ENCODE peak calls at places on chromosomes 1 and 21, in ten cellular contexts. Z, G, D, N, J, T, I, P, O and M are unnamed samples.

GRCh38 chr1:7784492-7785071 is 491 bp downstream of the PER3 start:
- DNase-seq in I (no peak), T (peak), P (no peak), N (peak), D (no peak), G (no peak), O (peak), Z (peak), J (peak), M (no peak)

GRCh38 chr1:27961646-27962221 is 2.0 kb downstream of the XKR8 start:
- DNase-seq in Z (no peak), T (no peak), D (no peak), O (no peak), I (no peak), G (no peak), J (no peak), N (no peak), P (no peak), M (no peak)

GRCh38 chr1:166605137-166605536 is 234.1 kb upstream of the POGK start:
- DNase-seq in D (no peak), O (no peak), N (no peak), Z (no peak), I (no peak), T (no peak), G (no peak), J (no peak), P (no peak), M (no peak)

GRCh38 chr1:24321712-24322635 is 2.8 kb downstream of the GRHL3 start:
- DNase-seq in N (no peak), Z (peak), T (peak), J (peak), G (peak), D (peak), I (peak), P (no peak), O (peak), M (peak)

GRCh38 chr21:35375115-35375514 is 326.0 kb upstream of the RUNX1 start:
- DNase-seq in I (no peak), Z (peak), O (no peak), D (no peak), N (no peak), J (no peak), T (no peak), G (no peak), P (no peak), M (no peak)

GRCh38 chr21:41507521-41508414 is at the start of gene TMPRSS2:
- DNase-seq in D (no peak), J (peak), P (no peak), O (no peak), T (peak), I (peak), N (peak), Z (no peak), G (peak), M (no peak)

GRCh38 chr21:40204956-40205355 is 337.7 kb downstream of the PCP4 start:
- DNase-seq in I (no peak), J (no peak), G (no peak), N (no peak), P (no peak), D (no peak), Z (no peak), O (no peak), T (no peak), M (no peak)

GRCh38 chr1:228088586-228089498 is 6.3 kb downstream of the ARF1 start:
- DNase-seq in J (peak), D (no peak), G (peak), T (peak), N (no peak), P (no peak), O (peak), Z (peak), I (no peak), M (no peak)

GRCh38 chr1:153272186-153272585 is 12.7 kb downstream of the LORICRIN start:
- DNase-seq in N (no peak), G (no peak), T (peak), P (no peak), O (no peak), J (no peak), D (no peak), Z (no peak), I (no peak), M (no peak)

GRCh38 chr21:33458861-33459260 is 20.9 kb downstream of the TMEM50B start:
- DNase-seq in N (no peak), I (no peak), D (no peak), P (no peak), O (no peak), T (no peak), G (no peak), J (no peak), Z (no peak), M (no peak)

DNA sequence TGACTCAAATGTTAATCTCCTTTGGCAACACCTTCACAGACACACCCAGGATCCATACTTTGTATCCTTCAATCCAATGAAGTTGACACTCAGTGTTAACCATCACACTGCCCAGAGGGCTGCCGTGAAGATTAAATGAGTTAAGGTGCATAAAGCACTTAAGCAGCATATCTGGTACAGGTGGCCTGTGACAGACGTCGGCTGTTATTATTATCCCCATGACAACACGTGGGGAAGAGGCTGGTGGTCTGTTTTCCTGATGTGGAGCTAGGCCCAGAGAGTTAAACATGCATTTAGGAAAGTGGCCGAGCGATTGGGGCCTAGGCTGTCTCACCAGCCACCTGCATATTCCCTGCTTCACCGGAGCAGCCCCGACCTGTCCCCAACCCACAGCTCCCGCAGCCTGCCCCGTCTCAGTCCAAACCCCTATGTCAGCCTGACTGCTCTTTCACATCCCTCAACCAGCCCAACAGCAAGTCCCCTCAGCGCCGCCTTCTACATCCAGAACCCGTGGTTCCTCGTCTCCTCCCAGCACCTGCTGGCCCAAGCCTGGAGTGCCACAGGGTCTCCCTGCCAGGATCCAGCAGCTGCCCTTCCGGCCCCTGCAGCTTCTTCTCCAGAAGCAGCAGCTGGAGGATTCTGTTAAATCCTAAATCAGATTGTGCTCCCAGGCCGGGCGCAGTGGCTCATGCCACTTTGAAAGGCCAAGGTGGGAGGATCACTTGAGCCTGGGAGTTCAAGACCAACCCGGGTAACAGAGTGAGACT is 77.9 kb downstream of the FBXO2 start:
- DNase-seq in O (no peak), J (no peak), D (no peak), T (no peak), P (no peak), G (no peak), I (no peak), N (no peak), Z (no peak), M (no peak)
- TF ChIP-seq POLR2A in O (no peak), J (no peak), D (no peak), T (no peak), P (no peak), G (no peak), I (no peak), N (no peak), Z (no peak), M (no peak)

DNA sequence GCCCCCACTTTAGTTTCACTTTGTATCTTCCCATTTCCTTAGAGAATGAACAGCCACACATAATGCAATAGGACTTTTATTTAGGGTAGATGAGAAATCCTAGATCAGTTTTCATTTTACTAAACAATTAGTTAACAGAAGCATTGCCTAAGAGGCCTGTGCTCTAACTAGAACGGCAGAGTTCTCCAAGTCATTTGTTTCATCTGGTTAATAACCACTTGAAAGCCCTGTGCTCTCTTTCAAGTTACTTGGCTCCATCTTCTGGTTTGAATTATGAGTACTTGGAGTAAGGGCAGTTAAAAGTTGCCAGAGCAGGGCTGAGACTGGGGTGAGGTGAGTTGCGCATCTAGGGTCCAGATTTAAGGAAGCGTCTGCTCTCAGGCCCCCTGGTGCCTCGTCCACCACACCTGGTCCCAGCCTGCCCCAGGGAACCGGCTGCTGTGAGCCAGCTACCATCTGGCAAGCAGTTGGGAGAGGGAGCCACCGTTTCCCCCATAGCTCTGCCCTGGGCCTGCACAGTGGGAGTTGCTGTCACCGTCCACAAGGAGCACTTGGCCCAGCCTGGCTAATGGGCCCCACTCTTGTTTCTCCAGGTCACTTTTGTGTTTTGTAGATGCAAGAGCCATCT is 18.1 kb upstream of the SLC44A3 start:
- DNase-seq in O (peak), D (peak), I (peak), T (peak), G (no peak), J (peak), Z (peak), N (no peak), P (no peak), M (no peak)
- TF ChIP-seq POLR2AphosphoS5 in O (no peak), D (no peak), I (peak), T (no peak), G (peak), J (peak), Z (peak), N (no peak), P (no peak), M (no peak)

GRCh38 chr1:223700942-223701637 is 11.2 kb upstream of the CAPN2 start:
- DNase-seq in D (no peak), Z (no peak), J (no peak), P (no peak), N (no peak), T (peak), G (no peak), O (no peak), I (no peak), M (no peak)
- TF ChIP-seq POLR2A in D (no peak), Z (no peak), J (no peak), P (no peak), N (no peak), T (peak), G (no peak), O (no peak), I (no peak), M (peak)

GRCh38 chr1:111920221-111921024 is 69.0 kb downstream of the KCND3 start:
- DNase-seq in O (no peak), Z (peak), T (peak), G (peak), I (peak), N (no peak), J (no peak), D (no peak), P (no peak), M (no peak)
- TF ChIP-seq POLR2AphosphoS5 in O (no peak), Z (no peak), T (no peak), G (no peak), I (peak), N (no peak), J (no peak), D (no peak), P (no peak), M (no peak)

GRCh38 chr1:203305809-203306088 is 430 bp downstream of the BTG2 start:
- DNase-seq in O (no peak), J (no peak), I (no peak), T (no peak), G (no peak), N (no peak), D (no peak), P (no peak), Z (peak), M (no peak)

GRCh38 chr1:203306970-203307541 is 1.7 kb downstream of the BTG2 start:
- DNase-seq in N (peak), O (no peak), T (peak), I (no peak), J (peak), G (peak), Z (peak), P (no peak), D (no peak), M (no peak)

GRCh38 chr1:203304919-203305808 is at the start of gene BTG2:
- DNase-seq in D (peak), P (no peak), J (peak), T (peak), G (peak), O (peak), N (peak), Z (peak), I (peak), M (peak)

GRCh38 chr1:203307690-203308126 is 2.4 kb downstream of the BTG2 start:
- DNase-seq in J (peak), N (peak), T (no peak), I (no peak), G (no peak), D (no peak), Z (no peak), O (no peak), P (no peak), M (no peak)

DNA sequence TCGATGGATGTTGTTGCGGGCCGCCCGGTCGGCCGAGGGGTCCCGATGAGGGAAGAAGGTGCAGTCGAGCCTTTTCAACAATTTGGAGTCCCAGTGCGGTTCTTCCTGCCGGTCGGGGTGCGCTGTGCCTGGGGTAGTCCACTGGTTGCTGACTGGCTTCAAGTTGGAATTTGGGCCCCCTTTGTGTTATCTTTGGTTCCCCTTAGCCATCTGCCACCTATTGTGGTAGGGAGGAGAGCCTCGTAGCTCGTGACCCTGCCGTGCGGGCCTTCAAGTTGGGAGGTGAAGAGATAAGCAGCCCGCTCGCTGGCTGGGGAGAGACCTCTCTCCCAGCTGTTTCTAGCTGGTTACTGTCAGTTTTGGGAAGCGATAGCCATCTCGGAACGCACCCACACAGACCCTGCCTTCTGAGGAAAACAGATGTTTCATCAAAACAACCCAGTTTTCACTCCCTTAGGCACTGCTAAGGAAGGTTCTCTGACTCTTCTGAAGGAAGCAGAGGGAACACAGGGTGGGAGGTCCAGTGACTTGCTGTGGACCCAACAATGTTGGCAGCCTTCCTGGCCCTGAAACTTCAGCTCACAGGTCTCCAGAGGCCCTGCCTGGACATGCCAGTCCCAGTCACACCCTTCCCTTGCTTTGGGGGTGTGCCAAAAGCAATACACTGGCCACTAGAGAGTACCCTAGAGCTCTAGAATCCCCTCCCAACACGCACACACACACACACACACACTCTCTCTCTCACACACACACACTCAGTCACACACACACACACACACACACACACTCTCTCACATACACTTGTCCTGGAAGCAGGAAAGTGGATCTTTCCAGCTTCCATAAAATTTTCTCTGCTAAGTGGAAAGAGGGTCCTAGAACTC is 1.0 kb downstream of the BTG2 start:
- DNase-seq in T (no peak), G (peak), P (no peak), J (peak), D (no peak), Z (peak), O (peak), N (no peak), I (peak), M (no peak)
- TF ChIP-seq POLR2A in T (peak), G (peak), P (peak), J (peak), D (no peak), Z (peak), O (no peak), N (no peak), I (peak), M (no peak)

GRCh38 chr1:234214911-234215892 is 158.1 kb upstream of the COA6 start:
- DNase-seq in J (peak), G (peak), O (no peak), D (no peak), N (peak), T (no peak), P (no peak), Z (no peak), I (peak), M (no peak)
- TF ChIP-seq POLR2AphosphoS5 in J (no peak), G (no peak), O (no peak), D (no peak), N (no peak), T (no peak), P (no peak), Z (no peak), I (no peak), M (no peak)

DNA sequence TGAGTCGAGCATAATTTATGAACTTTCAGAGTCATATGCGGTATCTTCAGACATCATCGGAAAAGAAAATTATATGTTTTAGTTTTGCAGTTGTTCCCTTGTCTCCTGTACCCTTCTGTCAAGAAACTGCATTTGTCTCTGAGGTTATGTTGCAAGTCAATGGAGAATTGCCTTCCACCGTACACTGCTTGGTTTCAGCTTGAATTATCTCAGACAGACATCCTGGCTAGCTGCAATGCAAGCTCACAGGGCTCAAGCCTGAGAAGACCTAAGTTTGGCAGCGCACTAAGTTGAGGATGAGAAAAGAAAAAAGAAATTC is 156.0 kb downstream of the NFIA start:
- DNase-seq in J (no peak), I (no peak), G (no peak), N (no peak), P (no peak), D (no peak), Z (no peak), T (no peak), O (no peak), M (no peak)
- TF ChIP-seq POLR2A in J (no peak), I (no peak), G (no peak), N (no peak), P (no peak), D (no peak), Z (no peak), T (no peak), O (no peak), M (no peak)

DNA sequence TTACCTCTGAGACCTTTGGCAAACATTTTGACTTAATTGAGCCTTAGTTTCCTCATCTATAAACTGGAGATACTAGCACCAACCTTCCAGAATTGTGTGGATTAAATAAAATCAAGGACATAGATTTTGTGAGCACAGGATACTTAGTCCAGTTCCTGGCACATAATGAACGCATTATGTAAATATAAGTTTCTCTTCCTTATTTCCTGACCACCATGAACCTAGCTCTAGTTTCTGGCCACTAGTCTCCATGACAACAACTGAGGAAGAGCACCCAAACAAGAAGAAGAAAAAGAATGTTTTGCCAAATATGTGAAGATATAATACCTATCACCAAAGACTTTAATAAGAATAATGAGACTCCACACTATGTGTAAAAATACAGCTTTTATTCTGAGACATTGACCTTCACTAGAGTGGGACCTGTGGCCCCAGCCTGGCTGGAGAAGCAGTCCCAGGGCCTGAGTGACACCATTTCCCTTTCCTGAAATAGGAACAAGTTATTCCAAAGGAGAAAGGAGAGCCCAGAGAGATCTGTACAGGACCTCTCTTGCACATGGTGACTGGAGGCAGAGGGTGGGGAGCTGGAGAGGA is 894 bp upstream of the USF1 start:
- DNase-seq in Z (no peak), J (no peak), O (no peak), P (peak), I (no peak), T (no peak), G (no peak), N (no peak), D (no peak), M (no peak)
- TF ChIP-seq POLR2AphosphoS5 in Z (no peak), J (no peak), O (no peak), P (no peak), I (no peak), T (no peak), G (no peak), N (peak), D (no peak), M (no peak)

GRCh38 chr1:108949044-108949443 is 14.2 kb downstream of the CLCC1 start:
- DNase-seq in N (no peak), G (no peak), I (no peak), Z (no peak), P (no peak), O (no peak), T (no peak), J (no peak), D (no peak), M (no peak)
- TF ChIP-seq POLR2A in N (no peak), G (no peak), I (no peak), Z (no peak), P (no peak), O (no peak), T (no peak), J (no peak), D (no peak), M (no peak)